ENCODE peak calls at places on chromosomes 16 and 17, in four cellular contexts. G is ascending aorta, L is transverse colon, W is K562. I is an unnamed sample.

GRCh38 chr17:47315451-47316266 is 8.1 kb upstream of the EFCAB13 start:
- DNase-seq in G (no peak), W (peak), L (peak), I (peak)

GRCh38 chr17:15268003-15268402 is 2.9 kb upstream of the PMP22 start:
- DNase-seq in L (no peak), G (no peak), W (no peak), I (no peak)

GRCh38 chr17:68398731-68399637 is 58.3 kb downstream of the WIPI1 start:
- DNase-seq in L (peak), W (peak), G (no peak), I (peak)

GRCh38 chr17:45759761-45760160 is 24.4 kb upstream of the CRHR1 start:
- DNase-seq in L (no peak), W (peak), G (no peak), I (no peak)

GRCh38 chr17:78680436-78680835 is 101.6 kb downstream of the CYTH1 start:
- DNase-seq in L (no peak), G (no peak), W (no peak), I (no peak)

GRCh38 chr17:27523712-27524111 is 67.5 kb downstream of the KSR1 start:
- DNase-seq in W (no peak), L (no peak), G (no peak), I (no peak)

GRCh38 chr17:79036609-79037008 is 12.6 kb downstream of the C1QTNF1 start:
- DNase-seq in G (no peak), W (no peak), L (no peak), I (peak)

GRCh38 chr17:16444258-16444886 is 29.0 kb downstream of the TRPV2 start:
- DNase-seq in W (peak), L (no peak), G (no peak), I (no peak)

GRCh38 chr16:24505959-24506358 is 33.4 kb upstream of the RBBP6 start:
- DNase-seq in W (peak), L (no peak), G (no peak), I (no peak)

GRCh38 chr17:79131274-79131635 is 56.6 kb downstream of the ENGASE start:
- DNase-seq in L (no peak), W (no peak), G (no peak), I (no peak)

GRCh38 chr17:17681187-17681743 is at the start of gene RAI1:
- DNase-seq in L (peak), G (no peak), W (peak), I (peak)

GRCh38 chr17:29195465-29196081 is 15.4 kb upstream of the MYO18A start:
- DNase-seq in L (no peak), W (no peak), G (no peak), I (no peak)

GRCh38 chr16:13426279-13426678 is 493.7 kb upstream of the ERCC4 start:
- DNase-seq in L (no peak), W (peak), G (no peak), I (no peak)

GRCh38 chr17:83192161-83192788 is 112.9 kb downstream of the METRNL start:
- DNase-seq in W (no peak), G (peak), L (peak), I (peak)

GRCh38 chr16:53129281-53130192 is 74.7 kb downstream of the CHD9 start:
- DNase-seq in L (no peak), W (peak), G (no peak), I (peak)

GRCh38 chr16:57773019-57773418 is 29.3 kb downstream of the KIFC3 start:
- DNase-seq in L (no peak), G (no peak), W (no peak), I (no peak)
- TF ChIP-seq CTCF in L (no peak), G (no peak), W (no peak), I (no peak)

DNA sequence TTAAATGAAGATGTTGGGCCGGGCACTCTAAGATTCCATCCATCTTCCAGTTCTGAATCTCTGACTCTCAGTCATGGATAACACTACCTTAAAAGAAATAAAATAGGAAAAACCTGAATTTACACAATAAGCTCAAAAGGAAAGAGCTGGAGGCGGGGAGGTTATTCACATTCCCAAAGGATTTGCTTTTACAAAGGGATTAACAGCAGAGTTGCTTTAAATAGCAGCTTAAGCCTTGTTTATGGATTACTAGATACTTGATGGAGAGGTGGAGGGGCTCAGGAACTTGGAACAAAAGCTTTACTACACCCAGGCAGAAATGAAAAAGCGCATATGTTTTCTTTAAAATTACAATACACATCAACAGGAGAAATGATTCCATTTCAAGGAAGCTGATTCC is 84.5 kb downstream of the XYLT1 start:
- DNase-seq in W (no peak), G (no peak), L (no peak), I (no peak)
- H3K4me3 ChIP-seq in W (no peak), G (no peak), L (no peak), I (no peak)

DNA sequence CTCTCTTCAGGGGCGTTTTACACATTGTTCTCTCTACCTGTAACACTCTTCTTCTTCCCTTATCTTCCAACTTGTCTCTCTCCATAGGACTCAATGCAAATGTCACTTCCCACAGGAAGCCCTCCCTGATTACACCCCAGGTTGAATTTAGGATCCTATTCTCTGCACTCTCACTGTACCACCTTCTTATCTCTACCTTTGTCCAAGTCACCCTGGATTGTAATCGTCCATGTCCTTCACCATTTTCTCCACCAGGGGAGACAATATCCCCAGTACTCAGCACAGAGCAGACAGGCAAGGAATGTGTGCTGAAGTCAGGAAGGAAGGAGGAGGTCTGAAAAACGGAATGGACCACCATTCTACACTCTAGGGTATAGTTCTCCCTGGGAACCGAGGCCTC is 14.1 kb downstream of the C16orf82 start:
- DNase-seq in G (no peak), L (no peak), W (peak), I (no peak)
- TF ChIP-seq CTCF in G (no peak), L (peak), W (peak), I (peak)

DNA sequence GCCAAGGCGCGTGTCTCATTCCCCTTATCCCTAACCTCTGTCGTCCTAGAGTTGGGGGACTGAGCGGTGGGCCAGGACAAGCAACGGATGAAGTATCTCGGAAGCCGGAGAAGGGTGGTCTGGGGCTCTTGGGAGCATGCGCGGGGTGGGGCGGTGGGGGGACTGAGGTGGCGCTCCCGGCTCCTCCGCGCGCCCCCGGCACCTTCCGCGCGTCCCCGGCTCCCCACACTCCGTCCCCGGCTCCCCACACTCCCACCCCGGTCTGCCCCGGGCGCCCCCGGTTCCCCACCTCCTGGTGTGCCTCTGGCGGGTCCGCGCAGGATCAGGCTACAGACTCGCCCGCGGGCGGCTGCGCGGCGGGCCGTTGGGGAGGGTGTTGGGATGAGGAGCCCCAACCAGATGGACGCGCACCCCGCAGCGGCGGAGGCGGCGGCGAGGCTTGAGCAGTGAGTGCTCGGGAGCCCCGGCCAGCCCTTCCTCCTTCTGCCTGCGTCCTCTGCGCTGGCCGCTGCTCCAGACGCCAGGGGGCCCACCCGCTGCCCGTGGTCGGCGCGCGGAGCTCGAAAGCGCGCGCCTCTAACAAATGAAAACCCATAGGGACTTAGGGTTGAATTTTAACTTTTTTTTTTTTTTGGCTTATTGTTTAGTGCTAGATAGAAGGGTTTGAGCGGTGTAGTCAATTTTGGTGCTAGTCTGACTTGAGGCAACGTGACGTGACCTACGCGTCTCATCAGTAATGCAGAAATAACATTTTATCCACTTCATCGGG is 5.6 kb upstream of the CRYM start:
- DNase-seq in G (no peak), L (peak), W (peak), I (no peak)
- H3K4me3 ChIP-seq in G (peak), L (peak), W (no peak), I (peak)

DNA sequence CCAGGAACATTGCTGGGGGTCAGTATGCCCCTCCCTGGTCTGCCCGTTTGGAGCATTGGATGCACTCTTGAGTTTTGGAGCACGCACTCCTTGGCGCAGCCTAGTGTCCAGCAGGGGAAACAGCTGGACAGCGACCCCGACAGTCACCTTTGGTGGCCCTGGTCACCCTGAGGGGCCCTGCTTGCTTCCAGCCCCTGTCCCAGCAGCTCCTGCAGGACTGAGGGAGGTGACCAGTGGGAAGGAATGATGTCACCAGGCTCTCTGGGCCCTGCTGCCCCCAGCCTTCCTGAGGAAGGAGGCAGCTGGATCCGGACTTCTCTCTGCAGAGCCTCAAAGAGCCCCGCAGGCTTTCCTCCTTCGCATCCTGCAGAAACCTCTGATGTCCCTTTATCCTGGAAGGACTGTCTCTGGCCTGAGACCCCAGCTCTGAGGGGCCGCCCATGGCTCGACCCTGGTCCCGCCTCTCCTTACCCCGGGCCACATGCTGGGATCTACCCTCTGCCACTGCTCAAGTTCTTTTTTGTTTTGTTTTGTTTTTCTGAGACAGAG is 11.8 kb downstream of the ZSCAN10 start:
- DNase-seq in W (peak), L (no peak), G (no peak), I (no peak)
- TF ChIP-seq CTCF in W (peak), L (no peak), G (no peak), I (no peak)

GRCh38 chr16:3546990-3547682 is 30.1 kb downstream of the NLRC3 start:
- DNase-seq in L (no peak), W (no peak), G (no peak), I (no peak)
- H3K4me3 ChIP-seq in L (no peak), W (no peak), G (no peak), I (no peak)

DNA sequence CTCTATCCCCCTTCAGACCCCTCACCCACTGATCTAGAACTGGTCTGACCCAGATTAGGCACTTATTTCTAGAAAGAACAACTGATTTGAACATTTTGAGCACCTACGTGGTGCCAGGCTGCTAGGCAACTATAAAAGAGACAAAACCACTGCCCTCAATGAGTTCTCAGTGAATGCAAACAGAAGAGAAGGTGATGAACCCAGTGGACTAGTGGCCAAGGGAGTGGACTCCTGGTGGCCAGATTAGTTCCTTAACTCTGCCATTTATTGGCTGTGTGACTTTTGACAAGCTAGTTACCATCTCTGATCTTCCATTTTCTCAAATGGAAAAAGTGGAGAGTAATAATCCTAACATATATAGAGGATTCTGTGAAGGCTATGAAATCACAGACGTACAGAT is 259.1 kb upstream of the SALL1 start:
- DNase-seq in G (no peak), W (no peak), L (no peak), I (no peak)
- TF ChIP-seq CTCF in G (no peak), W (no peak), L (no peak), I (no peak)